ENCODE peak calls at places on chromosomes 12 and 14, in eight cellular contexts. A is uterus, X is NCI-H2171, S is COR-L47, O is NCI-H345, C is IMR-90, B is HTR-8/SVneo, P is astrocyte of the spinal cord. K is an unnamed sample.

GRCh38 chr14:37118673-37119366 is 53.6 kb downstream of the SLC25A21 start:
- DNase-seq in A (no peak), X (no peak), S (no peak), O (no peak), C (no peak), B (no peak), P (no peak), K (no peak)

GRCh38 chr14:41144370-41144769 is 462.3 kb upstream of the LRFN5 start:
- DNase-seq in A (no peak), X (no peak), S (no peak), O (no peak), C (no peak), B (no peak), P (no peak), K (no peak)

GRCh38 chr12:107119091-107119490 is 25.7 kb upstream of the CRY1 start:
- DNase-seq in A (no peak), X (no peak), S (no peak), O (no peak), C (no peak), B (no peak), P (no peak), K (no peak)

GRCh38 chr14:100103261-100104005 is 38.2 kb downstream of the EVL start:
- DNase-seq in A (no peak), X (no peak), S (no peak), O (no peak), C (peak), B (no peak), P (peak), K (no peak)

GRCh38 chr14:72704507-72704906 is 189.4 kb downstream of the DPF3 start:
- DNase-seq in A (no peak), X (no peak), S (no peak), O (no peak), C (no peak), B (no peak), P (no peak), K (no peak)

GRCh38 chr12:94427520-94428381 is 31.9 kb downstream of the CEP83 start:
- DNase-seq in A (peak), X (peak), S (peak), O (peak), C (peak), B (no peak), P (peak), K (no peak)

GRCh38 chr12:40216516-40217288 is 8.1 kb upstream of the LRRK2 start:
- DNase-seq in A (no peak), X (no peak), S (no peak), O (no peak), C (no peak), B (no peak), P (no peak), K (no peak)

GRCh38 chr14:80924365-80925103 is 17.0 kb downstream of the CEP128 start:
- DNase-seq in A (no peak), X (no peak), S (no peak), O (no peak), C (no peak), B (no peak), P (no peak), K (no peak)

GRCh38 chr14:26896447-26896846 is 298.6 kb upstream of the NOVA1 start:
- DNase-seq in A (no peak), X (no peak), S (no peak), O (no peak), C (peak), B (no peak), P (peak), K (no peak)

GRCh38 chr14:53032838-53033390 is 82.1 kb upstream of the FERMT2 start:
- DNase-seq in A (no peak), X (no peak), S (no peak), O (no peak), C (peak), B (no peak), P (no peak), K (no peak)

GRCh38 chr12:26689281-26689841 is 143.6 kb downstream of the ITPR2 start:
- DNase-seq in A (no peak), X (no peak), S (no peak), O (no peak), C (no peak), B (no peak), P (no peak), K (no peak)

GRCh38 chr12:45381351-45381750 is 165.5 kb downstream of the ANO6 start:
- DNase-seq in A (no peak), X (no peak), S (no peak), O (no peak), C (peak), B (no peak), P (no peak), K (no peak)

GRCh38 chr14:104135904-104136471 is 2.4 kb upstream of the KIF26A start:
- DNase-seq in A (no peak), X (peak), S (peak), O (no peak), C (no peak), B (no peak), P (no peak), K (no peak)

GRCh38 chr12:67721216-67721615 is 72.7 kb downstream of the DYRK2 start:
- DNase-seq in A (no peak), X (no peak), S (no peak), O (no peak), C (no peak), B (no peak), P (no peak), K (no peak)

GRCh38 chr12:109488051-109488665 is 10.7 kb downstream of the UBE3B start:
- DNase-seq in A (no peak), X (no peak), S (no peak), O (no peak), C (peak), B (no peak), P (no peak), K (no peak)

GRCh38 chr12:24728366-24728765 is 220.5 kb downstream of the BCAT1 start:
- DNase-seq in A (no peak), X (no peak), S (no peak), O (no peak), C (peak), B (no peak), P (peak), K (peak)

GRCh38 chr12:122099856-122100255 is 21.3 kb downstream of the MLXIP start:
- DNase-seq in A (no peak), X (no peak), S (no peak), O (no peak), C (no peak), B (no peak), P (no peak), K (no peak)

GRCh38 chr14:93085916-93086315 is 29.8 kb downstream of the ITPK1 start:
- DNase-seq in A (no peak), X (no peak), S (no peak), O (no peak), C (no peak), B (peak), P (no peak), K (peak)

GRCh38 chr12:108755481-108755880 is 24.2 kb upstream of the CORO1C start:
- DNase-seq in A (no peak), X (no peak), S (no peak), O (no peak), C (no peak), B (no peak), P (no peak), K (no peak)

GRCh38 chr12:79690606-79691298 is at the start of gene PAWR:
- DNase-seq in A (peak), X (peak), S (peak), O (peak), C (peak), B (peak), P (peak), K (peak)

GRCh38 chr14:59022144-59022543 is 166.3 kb upstream of the DAAM1 start:
- DNase-seq in A (no peak), X (no peak), S (no peak), O (no peak), C (no peak), B (no peak), P (no peak), K (no peak)

GRCh38 chr12:57896437-57897201 is 44.7 kb upstream of the ATP23 start:
- DNase-seq in A (peak), X (peak), S (peak), O (peak), C (peak), B (peak), P (peak), K (peak)

GRCh38 chr14:68978550-68978911 is 571 bp downstream of the ACTN1 start:
- DNase-seq in A (peak), X (peak), S (peak), O (peak), C (no peak), B (peak), P (no peak), K (no peak)

GRCh38 chr12:11158885-11159444 is 12.0 kb upstream of the SMIM10L1 start:
- DNase-seq in A (no peak), X (no peak), S (no peak), O (no peak), C (no peak), B (no peak), P (no peak), K (no peak)

GRCh38 chr12:91640021-91640420 is 457.4 kb upstream of the DCN start:
- DNase-seq in A (no peak), X (no peak), S (no peak), O (no peak), C (no peak), B (no peak), P (no peak), K (no peak)

GRCh38 chr14:90807060-90807459 is 9.2 kb downstream of the TTC7B start:
- DNase-seq in A (no peak), X (no peak), S (no peak), O (no peak), C (no peak), B (no peak), P (no peak), K (no peak)

GRCh38 chr12:45350861-45351260 is 135.0 kb downstream of the ANO6 start:
- DNase-seq in A (no peak), X (no peak), S (no peak), O (no peak), C (no peak), B (no peak), P (no peak), K (no peak)

GRCh38 chr14:74786916-74787315 is 23.8 kb downstream of the YLPM1 start:
- DNase-seq in A (no peak), X (no peak), S (no peak), O (no peak), C (no peak), B (no peak), P (no peak), K (no peak)

GRCh38 chr12:51407604-51408003 is 16.4 kb upstream of the GALNT6 start:
- DNase-seq in A (no peak), X (no peak), S (no peak), O (no peak), C (no peak), B (no peak), P (no peak), K (no peak)

GRCh38 chr12:20557076-20557475 is 138.1 kb upstream of the SLCO1C1 start:
- DNase-seq in A (no peak), X (no peak), S (no peak), O (no peak), C (no peak), B (no peak), P (no peak), K (peak)

GRCh38 chr14:103169954-103170353 is 46.7 kb downstream of the TNFAIP2 start:
- DNase-seq in A (no peak), X (peak), S (no peak), O (no peak), C (no peak), B (no peak), P (no peak), K (no peak)

GRCh38 chr12:104458645-104459555 is 2.2 kb downstream of the CHST11 start:
- DNase-seq in A (no peak), X (no peak), S (no peak), O (no peak), C (no peak), B (no peak), P (peak), K (peak)

GRCh38 chr14:45135181-45135580 is 549 bp upstream of the FANCM start:
- DNase-seq in A (no peak), X (peak), S (no peak), O (peak), C (peak), B (no peak), P (peak), K (no peak)

GRCh38 chr14:89428556-89429196 is 11.6 kb upstream of the FOXN3 start:
- DNase-seq in A (peak), X (peak), S (peak), O (peak), C (peak), B (peak), P (peak), K (no peak)

GRCh38 chr12:31958601-31959000 is 614 bp upstream of the RESF1 start:
- DNase-seq in A (no peak), X (no peak), S (no peak), O (no peak), C (no peak), B (no peak), P (no peak), K (no peak)

GRCh38 chr14:81927069-81927468 is 393.4 kb upstream of the SEL1L start:
- DNase-seq in A (no peak), X (no peak), S (no peak), O (no peak), C (no peak), B (no peak), P (no peak), K (no peak)

GRCh38 chr14:23359167-23359626 is 5.8 kb downstream of the EFS start:
- DNase-seq in A (no peak), X (no peak), S (no peak), O (no peak), C (no peak), B (no peak), P (no peak), K (no peak)

GRCh38 chr14:20515846-20516245 is 10.5 kb downstream of the RNASE10 start:
- DNase-seq in A (no peak), X (no peak), S (no peak), O (no peak), C (peak), B (no peak), P (no peak), K (no peak)

GRCh38 chr12:53468286-53468685 is 16.4 kb downstream of the PCBP2 start:
- DNase-seq in A (no peak), X (no peak), S (no peak), O (no peak), C (no peak), B (no peak), P (no peak), K (no peak)

GRCh38 chr12:40253936-40254335 is 29.1 kb downstream of the LRRK2 start:
- DNase-seq in A (no peak), X (no peak), S (no peak), O (no peak), C (peak), B (no peak), P (peak), K (no peak)